ENCODE peak calls at places on chromosomes 4 and X, in four cellular contexts. D is KBM-7; X is CD8-positive, alpha-beta memory T cell; N is DMS 273 treated with DMSO at 0.1 percent for 48 hours. W is an unnamed sample.

GRCh38 chr4:109801895-109802319 is at the start of gene CFI:
- DNase-seq in X (no peak), D (no peak), N (no peak), W (no peak)

GRCh38 chrX:155259752-155260151 is 4.5 kb downstream of the RAB39B start:
- DNase-seq in D (no peak), X (no peak), N (no peak), W (no peak)

GRCh38 chr4:12975511-12975910 is 508.6 kb downstream of the RAB28 start:
- DNase-seq in N (no peak), X (no peak), D (no peak), W (no peak)

GRCh38 chr4:37976513-37976912 is 16.3 kb downstream of the PTTG2 start:
- DNase-seq in X (no peak), D (no peak), N (no peak), W (no peak)

GRCh38 chr4:99633772-99634171 is 23.9 kb downstream of the C4orf54 start:
- DNase-seq in X (no peak), N (no peak), D (no peak), W (no peak)

GRCh38 chr4:54556081-54556480 is 101.7 kb upstream of the KIT start:
- DNase-seq in D (no peak), X (no peak), N (no peak), W (no peak)

GRCh38 chr4:171813195-171813955 is at the start of gene GALNTL6:
- DNase-seq in D (peak), X (no peak), N (no peak), W (no peak)

GRCh38 chr4:185020293-185020808 is 2.1 kb downstream of the HELT start:
- DNase-seq in D (no peak), N (no peak), X (no peak), W (no peak)

GRCh38 chr4:173169428-173170209 is 1.0 kb downstream of the GALNT7 start:
- DNase-seq in D (peak), X (peak), N (no peak), W (no peak)

GRCh38 chr4:187224560-187224959 is 500.9 kb upstream of the FAT1 start:
- DNase-seq in X (no peak), D (no peak), N (no peak), W (no peak)

GRCh38 chr4:37882665-37883296 is 8.1 kb upstream of the TBC1D1 start:
- DNase-seq in N (no peak), X (no peak), D (no peak), W (no peak)

GRCh38 chr4:21469438-21470032 is 479.0 kb downstream of the KCNIP4 start:
- DNase-seq in N (no peak), X (no peak), D (peak), W (no peak)

GRCh38 chr4:183889190-183889589 is 15.9 kb upstream of the STOX2 start:
- DNase-seq in N (no peak), X (no peak), D (no peak), W (no peak)

GRCh38 chr4:98603683-98604573 is 54.5 kb downstream of the TSPAN5 start:
- DNase-seq in D (no peak), X (no peak), N (no peak), W (no peak)

GRCh38 chrX:43141885-43142284 is 363.9 kb upstream of the PPP1R2C start:
- DNase-seq in N (no peak), D (no peak), X (no peak), W (no peak)

GRCh38 chr4:171117457-171117856 is 695.7 kb upstream of the GALNTL6 start:
- DNase-seq in D (no peak), N (no peak), X (no peak), W (no peak)

GRCh38 chr4:78776729-78777555 is 792 bp downstream of the BMP2K start:
- DNase-seq in X (peak), D (peak), N (no peak), W (no peak)

GRCh38 chr4:106583567-106583966 is 215.0 kb upstream of the GIMD1 start:
- DNase-seq in N (no peak), X (no peak), D (no peak), W (no peak)

GRCh38 chrX:47940448-47940847 is 63.3 kb downstream of the ZNF182 start:
- DNase-seq in N (no peak), D (no peak), X (no peak), W (no peak)

GRCh38 chr4:147078362-147078761 is 132.7 kb upstream of the TTC29 start:
- DNase-seq in X (no peak), N (no peak), D (no peak), W (no peak)

GRCh38 chr4:89904524-89904923 is 9.9 kb downstream of the MMRN1 start:
- DNase-seq in D (no peak), X (no peak), N (no peak), W (no peak)

GRCh38 chr4:119209077-119209476 is 3.4 kb upstream of the USP53 start:
- DNase-seq in N (no peak), X (no peak), D (no peak), W (no peak)

GRCh38 chrX:110454336-110454735 is 95.7 kb downstream of the RTL9 start:
- DNase-seq in X (no peak), D (no peak), N (no peak), W (peak)

GRCh38 chr4:24640433-24640832 is 56.1 kb upstream of the DHX15 start:
- DNase-seq in D (no peak), X (no peak), N (no peak), W (no peak)

GRCh38 chr4:180057198-180057821 is 2185.9 kb upstream of the TENM3 start:
- DNase-seq in X (no peak), N (no peak), D (peak), W (no peak)

GRCh38 chrX:9279271-9279596 is 185.6 kb upstream of the TBL1X start:
- DNase-seq in X (no peak), D (no peak), N (no peak), W (no peak)